ENCODE peak calls at places on chromosomes 7 and 10, in eight cellular contexts. L is NCI-H2171 treated with DMSO at 0.1 percent for 48 hours, Y is heart right ventricle, V is fibroblast of pulmonary artery, G is NCI-H146, N is retina, M is substantia nigra, X is lower lobe of right lung. A is an unnamed sample.
A peak's percentile ranks its signal among the peaks of the same experiment; 100 is the strongest.

GRCh38 chr10:15440204-15440711 is 69.2 kb upstream of the FAM171A1 start:
- DNase-seq in Y (no peak), L (no peak), V (peak; percentile 2), N (no peak), M (no peak), X (no peak), G (peak; percentile 11), A (no peak)

GRCh38 chr10:4770766-4771553 is 55.0 kb upstream of the AKR1E2 start:
- DNase-seq in G (no peak), L (peak; percentile 3), Y (no peak), N (no peak), X (no peak), M (no peak), V (peak; percentile 96), A (no peak)

GRCh38 chr10:123781324-123781900 is 110.2 kb downstream of the CPXM2 start:
- DNase-seq in G (no peak), Y (no peak), M (no peak), N (no peak), X (no peak), V (no peak), L (peak; percentile 42), A (no peak)

GRCh38 chr10:50063100-50063499 is 4.7 kb upstream of the WASHC2A start:
- DNase-seq in L (no peak), V (no peak), Y (no peak), G (no peak), M (no peak), X (no peak), N (no peak), A (no peak)

GRCh38 chr7:156640949-156641485 is 443 bp downstream of the RNF32 start:
- DNase-seq in Y (no peak), X (peak; percentile 65), V (peak; percentile 28), M (no peak), G (peak; percentile 60), N (no peak), L (peak; percentile 73), A (no peak)

GRCh38 chr7:138842111-138842510 is 44.1 kb upstream of the ATP6V0A4 start:
- DNase-seq in M (no peak), Y (no peak), V (peak; percentile 33), G (no peak), X (no peak), N (no peak), L (no peak), A (no peak)

GRCh38 chr10:49271346-49271745 is 27.6 kb upstream of the C10orf71 start:
- DNase-seq in V (no peak), N (no peak), L (no peak), G (no peak), X (no peak), M (no peak), Y (no peak), A (no peak)

GRCh38 chr7:12111461-12112405 is 99.4 kb upstream of the TMEM106B start:
- DNase-seq in X (peak; percentile 72), G (peak; percentile 43), Y (no peak), V (peak; percentile 53), L (no peak), N (peak; percentile 90), M (no peak), A (no peak)

GRCh38 chr7:30028749-30029635 is 780 bp downstream of the PLEKHA8 start:
- DNase-seq in N (no peak), M (peak; percentile 61), X (no peak), G (peak; percentile 66), L (peak; percentile 40), V (peak; percentile 37), Y (peak; percentile 59), A (no peak)

GRCh38 chr10:37765216-37765615 is 92.2 kb downstream of the ZNF248 start:
- DNase-seq in V (no peak), L (no peak), M (no peak), N (no peak), Y (no peak), G (no peak), X (no peak), A (no peak)

GRCh38 chr10:55668326-55668922 is 692.6 kb downstream of the ZWINT start:
- DNase-seq in M (no peak), V (no peak), Y (no peak), N (no peak), X (no peak), L (no peak), G (no peak), A (no peak)

GRCh38 chr10:62779487-62780248 is 24.9 kb upstream of the ADO start:
- DNase-seq in N (no peak), M (no peak), V (peak; percentile 30), Y (no peak), X (no peak), L (no peak), G (no peak), A (no peak)

GRCh38 chr7:98733036-98733435 is 116.0 kb downstream of the NPTX2 start:
- DNase-seq in M (no peak), Y (no peak), G (peak; percentile 13), L (peak; percentile 63), X (no peak), V (peak; percentile 20), N (no peak), A (no peak)

GRCh38 chr10:79103585-79103984 is 34.8 kb downstream of the ZMIZ1 start:
- DNase-seq in Y (no peak), L (peak; percentile 29), G (no peak), N (no peak), M (no peak), V (no peak), X (no peak), A (no peak)

GRCh38 chr10:101331960-101332359 is 22.0 kb upstream of the BTRC start:
- DNase-seq in X (no peak), N (no peak), V (no peak), L (no peak), G (no peak), Y (no peak), M (no peak), A (no peak)

GRCh38 chr10:10193848-10194247 is 823.8 kb upstream of the CELF2 start:
- DNase-seq in V (no peak), G (no peak), X (no peak), L (no peak), M (no peak), Y (no peak), N (no peak), A (no peak)

GRCh38 chr10:34670101-34670500 is 145.0 kb downstream of the PARD3 start:
- DNase-seq in M (no peak), X (no peak), L (peak; percentile 89), N (no peak), G (peak; percentile 71), V (no peak), Y (no peak), A (no peak)

A was measured in SIG-M5.